ENCODE peak calls at places on chromosomes 13 and 19, in four cellular contexts. One of them, this sample, is unnamed.

GRCh38 chr19:33329060-33329459 is 26.7 kb upstream of the CEBPA start:
- DNase-seq in mucosa of descending colon: no peak
- DNase-seq in adrenal gland: no peak
- DNase-seq in HepG2: no peak
- DNase-seq in this sample: no peak

GRCh38 chr13:30323524-30323923 is 16.2 kb upstream of the KATNAL1 start:
- DNase-seq in adrenal gland: no peak
- DNase-seq in HepG2: no peak
- DNase-seq in mucosa of descending colon: no peak
- DNase-seq in this sample: no peak

GRCh38 chr13:39501711-39502324 is 101.2 kb downstream of the LHFPL6 start:
- DNase-seq in HepG2: no peak
- DNase-seq in mucosa of descending colon: no peak
- DNase-seq in adrenal gland: no peak
- DNase-seq in this sample: peak; percentile 62

GRCh38 chr13:89150362-89150761 is 1479.2 kb downstream of the SLITRK5 start:
- DNase-seq in HepG2: no peak
- DNase-seq in adrenal gland: no peak
- DNase-seq in mucosa of descending colon: peak; percentile 22
- DNase-seq in this sample: no peak

GRCh38 chr19:1651061-1651547 is 1.3 kb downstream of the TCF3 start:
- DNase-seq in HepG2: no peak
- DNase-seq in adrenal gland: no peak
- DNase-seq in mucosa of descending colon: peak; percentile 57
- DNase-seq in this sample: peak; percentile 19

GRCh38 chr19:20273376-20273775 is 106.4 kb downstream of the ZNF486 start:
- DNase-seq in mucosa of descending colon: no peak
- DNase-seq in HepG2: no peak
- DNase-seq in adrenal gland: no peak
- DNase-seq in this sample: no peak

GRCh38 chr19:9597027-9597426 is 12.7 kb upstream of the ZNF121 start:
- DNase-seq in HepG2: no peak
- DNase-seq in adrenal gland: no peak
- DNase-seq in mucosa of descending colon: no peak
- DNase-seq in this sample: no peak

GRCh38 chr19:36113895-36114762 is 546 bp downstream of the POLR2I start:
- DNase-seq in HepG2: no peak
- DNase-seq in adrenal gland: peak; percentile 59
- DNase-seq in mucosa of descending colon: peak; percentile 35
- DNase-seq in this sample: peak; percentile 43

GRCh38 chr13:102236830-102237621 is 164.8 kb downstream of the FGF14 start:
- DNase-seq in mucosa of descending colon: no peak
- DNase-seq in HepG2: no peak
- DNase-seq in adrenal gland: no peak
- DNase-seq in this sample: no peak

GRCh38 chr13:73429691-73430090 is 370.9 kb downstream of the KLF5 start:
- DNase-seq in HepG2: no peak
- DNase-seq in adrenal gland: no peak
- DNase-seq in mucosa of descending colon: no peak
- DNase-seq in this sample: no peak

GRCh38 chr13:109256866-109257760 is 529.3 kb downstream of the IRS2 start:
- DNase-seq in HepG2: peak; percentile 74
- DNase-seq in adrenal gland: peak; percentile 79
- DNase-seq in mucosa of descending colon: no peak
- DNase-seq in this sample: no peak

GRCh38 chr13:47499358-47500150 is 501.5 kb downstream of the SUCLA2 start:
- DNase-seq in HepG2: no peak
- DNase-seq in mucosa of descending colon: no peak
- DNase-seq in adrenal gland: no peak
- DNase-seq in this sample: no peak

DNA sequence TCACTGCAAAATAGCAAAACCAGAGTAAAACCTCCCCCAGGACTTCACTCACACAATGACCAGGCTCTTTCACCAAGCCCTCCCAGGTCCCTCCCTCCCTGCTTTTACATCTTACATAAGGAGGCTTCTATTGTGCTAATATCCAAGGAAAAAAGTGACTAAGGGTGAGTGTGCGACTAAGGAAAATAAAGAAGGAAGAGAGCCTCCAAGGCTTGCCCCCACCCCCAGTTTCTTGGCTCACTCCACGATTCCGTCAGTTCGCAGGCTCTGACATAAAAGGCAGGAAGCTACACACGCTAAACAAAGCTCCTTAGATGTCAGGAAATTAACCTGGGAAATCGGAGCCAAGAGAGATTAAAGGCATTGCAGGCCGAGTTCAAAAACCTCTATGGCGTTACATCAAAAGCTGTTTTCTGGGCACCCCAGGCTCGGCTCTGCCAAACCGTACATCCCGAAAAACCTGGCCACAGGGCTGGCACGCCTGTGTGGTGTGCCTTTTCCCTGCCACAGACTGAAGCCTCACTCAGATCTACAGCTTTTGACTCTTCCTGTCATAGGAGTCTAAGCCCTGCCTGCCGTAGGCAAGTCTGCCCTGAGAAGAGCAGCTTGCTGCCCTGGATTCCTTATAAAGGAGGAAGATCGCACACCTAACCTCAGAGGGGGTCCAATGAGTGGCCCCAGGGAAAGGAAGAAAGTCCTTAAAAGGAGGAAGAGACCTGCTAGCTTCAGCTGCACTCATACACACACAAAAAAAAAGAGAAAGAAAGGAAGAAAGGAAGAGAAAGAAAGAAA is 67.0 kb upstream of the SERP2 start:
- DNase-seq in HepG2: no peak
- DNase-seq in mucosa of descending colon: peak; percentile 68
- DNase-seq in adrenal gland: peak; percentile 68
- DNase-seq in this sample: peak; percentile 62
- H3K4me3 ChIP-seq in HepG2: no peak overlapping the region
- H3K4me3 ChIP-seq in mucosa of descending colon: no peak overlapping the region
- H3K4me3 ChIP-seq in adrenal gland: peak overlapping the region; percentile 38
- H3K4me3 ChIP-seq in this sample: no peak overlapping the region

DNA sequence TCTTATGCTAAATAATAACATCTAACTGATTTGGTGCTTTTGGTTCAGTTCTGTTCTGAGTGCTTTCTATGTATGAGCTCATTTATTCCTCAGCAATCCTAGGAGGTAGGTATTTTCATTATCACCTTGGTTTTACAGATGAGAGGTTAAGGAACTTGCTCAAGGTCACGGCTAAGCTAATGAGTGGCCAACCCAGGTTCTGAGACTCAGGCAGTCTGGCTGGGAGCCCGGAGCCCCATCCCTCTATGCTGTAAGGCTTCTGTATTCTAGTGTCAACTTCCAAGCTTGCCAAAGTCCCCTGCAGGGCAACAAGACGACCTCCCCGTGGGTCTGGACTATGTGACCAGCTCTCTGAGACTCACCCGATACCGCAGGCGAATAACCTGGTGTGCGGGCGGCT is 60.5 kb downstream of the PARP4 start:
- DNase-seq in adrenal gland: no peak
- DNase-seq in mucosa of descending colon: no peak
- DNase-seq in HepG2: no peak
- DNase-seq in this sample: no peak
- H3K4me3 ChIP-seq in adrenal gland: no peak overlapping the region
- H3K4me3 ChIP-seq in mucosa of descending colon: no peak overlapping the region
- H3K4me3 ChIP-seq in HepG2: no peak overlapping the region
- H3K4me3 ChIP-seq in this sample: no peak overlapping the region

GRCh38 chr13:97145057-97145456 is 77.1 kb upstream of the MBNL2 start:
- DNase-seq in adrenal gland: no peak
- DNase-seq in HepG2: no peak
- DNase-seq in mucosa of descending colon: no peak
- DNase-seq in this sample: no peak

GRCh38 chr13:97142452-97142851 is 79.7 kb upstream of the MBNL2 start:
- DNase-seq in HepG2: peak; percentile 30
- DNase-seq in mucosa of descending colon: peak; percentile 82
- DNase-seq in adrenal gland: peak; percentile 67
- DNase-seq in this sample: no peak

GRCh38 chr13:97139704-97140103 is 82.4 kb upstream of the MBNL2 start:
- DNase-seq in HepG2: no peak
- DNase-seq in mucosa of descending colon: no peak
- DNase-seq in adrenal gland: no peak
- DNase-seq in this sample: no peak

GRCh38 chr13:97140611-97141010 is 81.5 kb upstream of the MBNL2 start:
- DNase-seq in HepG2: no peak
- DNase-seq in adrenal gland: no peak
- DNase-seq in mucosa of descending colon: no peak
- DNase-seq in this sample: no peak

DNA sequence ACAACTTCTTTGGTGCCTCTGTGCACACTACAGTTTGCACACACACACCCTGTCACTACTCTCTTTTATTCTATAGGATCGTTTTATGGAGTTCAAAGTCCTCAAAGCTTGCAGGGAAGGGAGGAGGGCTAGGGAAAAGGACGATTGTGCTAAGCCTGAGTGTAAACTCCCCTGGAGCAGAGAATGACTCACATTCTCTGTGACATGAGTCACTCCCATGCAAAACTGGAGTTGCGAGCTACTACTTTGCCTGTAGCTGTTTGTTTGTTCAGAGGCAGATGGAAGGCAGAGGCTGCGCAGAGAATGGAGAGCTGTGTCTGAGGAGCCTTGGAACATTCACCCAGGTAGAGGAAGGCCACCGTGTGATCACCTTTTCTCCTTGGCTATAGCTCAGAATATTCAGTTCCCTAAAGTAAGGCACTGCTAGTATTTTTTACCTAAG is 80.5 kb upstream of the MBNL2 start:
- DNase-seq in mucosa of descending colon: peak; percentile 90
- DNase-seq in HepG2: peak; percentile 96
- DNase-seq in adrenal gland: peak; percentile 71
- DNase-seq in this sample: peak; percentile 37
- H3K4me3 ChIP-seq in mucosa of descending colon: peak overlapping the region; percentile 7
- H3K4me3 ChIP-seq in HepG2: peak overlapping the region; percentile 52
- H3K4me3 ChIP-seq in adrenal gland: peak overlapping the region; percentile 49
- H3K4me3 ChIP-seq in this sample: peak overlapping the region; percentile 10

GRCh38 chr13:51802601-51803000 is 1.4 kb downstream of the DHRS12 start:
- DNase-seq in mucosa of descending colon: no peak
- DNase-seq in adrenal gland: no peak
- DNase-seq in HepG2: no peak
- DNase-seq in this sample: no peak
- H3K4me3 ChIP-seq in mucosa of descending colon: no peak overlapping the region
- H3K4me3 ChIP-seq in adrenal gland: no peak overlapping the region
- H3K4me3 ChIP-seq in HepG2: peak overlapping the region; percentile 68
- H3K4me3 ChIP-seq in this sample: peak overlapping the region; percentile 79

DNA sequence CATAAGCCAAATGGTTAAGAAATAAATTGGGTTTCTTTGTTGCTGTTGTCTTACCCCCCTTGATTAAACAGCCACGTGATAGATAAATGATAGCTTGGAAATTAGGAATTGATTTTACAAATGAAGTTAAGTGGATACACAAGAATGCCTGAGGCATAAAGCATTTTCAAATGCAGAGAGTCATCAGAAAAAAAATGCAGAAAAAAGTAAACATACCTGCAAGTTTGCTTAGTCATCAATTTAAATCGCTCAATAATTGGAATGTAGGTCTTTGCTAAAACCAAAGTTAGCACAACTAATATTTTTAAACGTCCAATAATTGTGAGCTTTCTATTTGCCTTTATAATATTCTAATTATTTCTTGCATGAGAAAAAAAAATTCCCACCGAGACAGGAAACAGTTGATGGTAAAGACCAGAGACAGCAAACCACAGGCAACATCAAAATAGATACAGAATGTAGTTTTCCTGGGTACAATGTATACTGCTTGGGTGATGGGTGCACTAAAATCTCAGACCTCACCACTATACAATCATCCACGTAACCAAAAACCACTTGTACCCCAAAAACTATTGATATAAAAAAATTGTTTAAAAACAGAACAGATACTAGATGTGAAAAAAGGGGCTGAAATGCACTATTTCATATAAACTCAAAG is 924.0 kb downstream of the PCDH9 start:
- DNase-seq in mucosa of descending colon: no peak
- DNase-seq in adrenal gland: no peak
- DNase-seq in HepG2: no peak
- DNase-seq in this sample: no peak
- H3K4me3 ChIP-seq in mucosa of descending colon: no peak overlapping the region
- H3K4me3 ChIP-seq in adrenal gland: no peak overlapping the region
- H3K4me3 ChIP-seq in HepG2: no peak overlapping the region
- H3K4me3 ChIP-seq in this sample: no peak overlapping the region

GRCh38 chr19:4516199-4516938 is 1.9 kb downstream of the PLIN4 start:
- DNase-seq in mucosa of descending colon: no peak
- DNase-seq in HepG2: no peak
- DNase-seq in adrenal gland: no peak
- DNase-seq in this sample: no peak

GRCh38 chr19:4518345-4519171 is at the start of gene PLIN4:
- DNase-seq in HepG2: peak; percentile 66
- DNase-seq in mucosa of descending colon: no peak
- DNase-seq in adrenal gland: no peak
- DNase-seq in this sample: peak; percentile 86

GRCh38 chr19:4517451-4518057 is 732 bp downstream of the PLIN4 start:
- DNase-seq in adrenal gland: no peak
- DNase-seq in HepG2: no peak
- DNase-seq in mucosa of descending colon: no peak
- DNase-seq in this sample: no peak

GRCh38 chr19:4515732-4516131 is 2.6 kb downstream of the PLIN4 start:
- DNase-seq in adrenal gland: no peak
- DNase-seq in HepG2: no peak
- DNase-seq in mucosa of descending colon: no peak
- DNase-seq in this sample: no peak

GRCh38 chr19:4516939-4517300 is 1.4 kb downstream of the PLIN4 start:
- DNase-seq in mucosa of descending colon: no peak
- DNase-seq in HepG2: no peak
- DNase-seq in adrenal gland: no peak
- DNase-seq in this sample: peak; percentile 56
- H3K4me3 ChIP-seq in mucosa of descending colon: no peak overlapping the region
- H3K4me3 ChIP-seq in HepG2: no peak overlapping the region
- H3K4me3 ChIP-seq in adrenal gland: no peak overlapping the region
- H3K4me3 ChIP-seq in this sample: peak overlapping the region; percentile 51

This sample was measured in heart left ventricle.